ENCODE peak calls at places on chromosomes 13 and 19, in seven cellular contexts. One of them, this sample, is unnamed.
A peak's percentile ranks its signal among the peaks of the same experiment; 100 is the strongest.

GRCh38 chr19:51020988-51021651 is 1.6 kb upstream of the KLK10 start:
- DNase-seq in GM03348: peak; percentile 64
- DNase-seq in T-cell: peak; percentile 12
- DNase-seq in HT1080: peak; percentile 59
- DNase-seq in NCI-H1105: peak; percentile 64
- DNase-seq in renal cortical epithelial cell: peak; percentile 51
- DNase-seq in activated gamma-delta T cell treated with Interleukin-2 at 50 U/mL for 16 hours: no peak
- DNase-seq in this sample: peak; percentile 63

GRCh38 chr19:38362076-38362945 is 12.1 kb upstream of the PSMD8 start:
- DNase-seq in GM03348: peak; percentile 91
- DNase-seq in T-cell: peak; percentile 48
- DNase-seq in HT1080: no peak
- DNase-seq in NCI-H1105: peak; percentile 80
- DNase-seq in renal cortical epithelial cell: peak; percentile 10
- DNase-seq in activated gamma-delta T cell treated with Interleukin-2 at 50 U/mL for 16 hours: peak; percentile 55
- DNase-seq in this sample: peak; percentile 63

GRCh38 chr19:29590278-29590677 is 15.8 kb upstream of the POP4 start:
- DNase-seq in GM03348: no peak
- DNase-seq in T-cell: no peak
- DNase-seq in HT1080: no peak
- DNase-seq in NCI-H1105: no peak
- DNase-seq in renal cortical epithelial cell: no peak
- DNase-seq in activated gamma-delta T cell treated with Interleukin-2 at 50 U/mL for 16 hours: no peak
- DNase-seq in this sample: no peak

GRCh38 chr19:33273881-33274662 is 28.3 kb downstream of the CEBPA start:
- DNase-seq in GM03348: peak; percentile 91
- DNase-seq in T-cell: no peak
- DNase-seq in HT1080: peak; percentile 57
- DNase-seq in NCI-H1105: no peak
- DNase-seq in renal cortical epithelial cell: peak; percentile 51
- DNase-seq in activated gamma-delta T cell treated with Interleukin-2 at 50 U/mL for 16 hours: no peak
- DNase-seq in this sample: peak; percentile 79

GRCh38 chr19:1041835-1042685 is 2.2 kb downstream of the ABCA7 start:
- DNase-seq in GM03348: no peak
- DNase-seq in T-cell: no peak
- DNase-seq in HT1080: no peak
- DNase-seq in NCI-H1105: no peak
- DNase-seq in renal cortical epithelial cell: no peak
- DNase-seq in activated gamma-delta T cell treated with Interleukin-2 at 50 U/mL for 16 hours: no peak
- DNase-seq in this sample: no peak

GRCh38 chr13:113551081-113552000 is 33.2 kb upstream of the TFDP1 start:
- DNase-seq in GM03348: no peak
- DNase-seq in T-cell: no peak
- DNase-seq in HT1080: no peak
- DNase-seq in NCI-H1105: peak; percentile 70
- DNase-seq in renal cortical epithelial cell: no peak
- DNase-seq in activated gamma-delta T cell treated with Interleukin-2 at 50 U/mL for 16 hours: no peak
- DNase-seq in this sample: no peak

GRCh38 chr13:51643114-51643881 is 59.0 kb downstream of the WDFY2 start:
- DNase-seq in GM03348: peak; percentile 82
- DNase-seq in T-cell: no peak
- DNase-seq in HT1080: peak; percentile 98
- DNase-seq in NCI-H1105: no peak
- DNase-seq in renal cortical epithelial cell: peak; percentile 94
- DNase-seq in activated gamma-delta T cell treated with Interleukin-2 at 50 U/mL for 16 hours: no peak
- DNase-seq in this sample: peak; percentile 95

GRCh38 chr13:40271511-40271910 is 394.9 kb downstream of the FOXO1 start:
- DNase-seq in GM03348: no peak
- DNase-seq in T-cell: peak; percentile 15
- DNase-seq in HT1080: no peak
- DNase-seq in NCI-H1105: no peak
- DNase-seq in renal cortical epithelial cell: no peak
- DNase-seq in activated gamma-delta T cell treated with Interleukin-2 at 50 U/mL for 16 hours: no peak
- DNase-seq in this sample: no peak

GRCh38 chr13:45205124-45205523 is 4.3 kb upstream of the KCTD4 start:
- DNase-seq in GM03348: no peak
- DNase-seq in T-cell: no peak
- DNase-seq in HT1080: peak; percentile 40
- DNase-seq in NCI-H1105: no peak
- DNase-seq in renal cortical epithelial cell: no peak
- DNase-seq in activated gamma-delta T cell treated with Interleukin-2 at 50 U/mL for 16 hours: no peak
- DNase-seq in this sample: no peak

GRCh38 chr13:48843630-48844380 is 131.9 kb upstream of the FNDC3A start:
- DNase-seq in GM03348: no peak
- DNase-seq in T-cell: no peak
- DNase-seq in HT1080: peak; percentile 23
- DNase-seq in NCI-H1105: no peak
- DNase-seq in renal cortical epithelial cell: no peak
- DNase-seq in activated gamma-delta T cell treated with Interleukin-2 at 50 U/mL for 16 hours: no peak
- DNase-seq in this sample: no peak

GRCh38 chr13:36362251-36362650 is 16.1 kb upstream of the SPART start:
- DNase-seq in GM03348: peak; percentile 83
- DNase-seq in T-cell: no peak
- DNase-seq in HT1080: peak; percentile 89
- DNase-seq in NCI-H1105: no peak
- DNase-seq in renal cortical epithelial cell: peak; percentile 95
- DNase-seq in activated gamma-delta T cell treated with Interleukin-2 at 50 U/mL for 16 hours: no peak
- DNase-seq in this sample: peak; percentile 95

GRCh38 chr13:66509176-66509575 is 721.0 kb downstream of the PCDH9 start:
- DNase-seq in GM03348: no peak
- DNase-seq in T-cell: no peak
- DNase-seq in HT1080: no peak
- DNase-seq in NCI-H1105: no peak
- DNase-seq in renal cortical epithelial cell: no peak
- DNase-seq in activated gamma-delta T cell treated with Interleukin-2 at 50 U/mL for 16 hours: no peak
- DNase-seq in this sample: no peak

GRCh38 chr19:16244091-16244490 is 46.4 kb downstream of the AP1M1 start:
- DNase-seq in GM03348: peak; percentile 57
- DNase-seq in T-cell: no peak
- DNase-seq in HT1080: no peak
- DNase-seq in NCI-H1105: no peak
- DNase-seq in renal cortical epithelial cell: peak; percentile 6
- DNase-seq in activated gamma-delta T cell treated with Interleukin-2 at 50 U/mL for 16 hours: no peak
- DNase-seq in this sample: no peak

GRCh38 chr13:98173431-98173921 is 3.6 kb downstream of the RNF113B start:
- DNase-seq in GM03348: peak; percentile 77
- DNase-seq in T-cell: no peak
- DNase-seq in HT1080: peak; percentile 28
- DNase-seq in NCI-H1105: no peak
- DNase-seq in renal cortical epithelial cell: peak; percentile 100
- DNase-seq in activated gamma-delta T cell treated with Interleukin-2 at 50 U/mL for 16 hours: no peak
- DNase-seq in this sample: peak; percentile 56

GRCh38 chr13:109368230-109368629 is 418.2 kb downstream of the IRS2 start:
- DNase-seq in GM03348: no peak
- DNase-seq in T-cell: no peak
- DNase-seq in HT1080: no peak
- DNase-seq in NCI-H1105: no peak
- DNase-seq in renal cortical epithelial cell: no peak
- DNase-seq in activated gamma-delta T cell treated with Interleukin-2 at 50 U/mL for 16 hours: no peak
- DNase-seq in this sample: no peak

GRCh38 chr13:46321494-46322225 is 65.4 kb downstream of the RUBCNL start:
- DNase-seq in GM03348: peak; percentile 80
- DNase-seq in T-cell: peak; percentile 82
- DNase-seq in HT1080: peak; percentile 48
- DNase-seq in NCI-H1105: no peak
- DNase-seq in renal cortical epithelial cell: peak; percentile 68
- DNase-seq in activated gamma-delta T cell treated with Interleukin-2 at 50 U/mL for 16 hours: peak; percentile 67
- DNase-seq in this sample: peak; percentile 40

GRCh38 chr13:39961036-39961435 is 305.6 kb downstream of the COG6 start:
- DNase-seq in GM03348: no peak
- DNase-seq in T-cell: no peak
- DNase-seq in HT1080: no peak
- DNase-seq in NCI-H1105: no peak
- DNase-seq in renal cortical epithelial cell: no peak
- DNase-seq in activated gamma-delta T cell treated with Interleukin-2 at 50 U/mL for 16 hours: no peak
- DNase-seq in this sample: no peak

GRCh38 chr13:32624441-32624840 is 38.2 kb downstream of the PDS5B start:
- DNase-seq in GM03348: peak; percentile 55
- DNase-seq in T-cell: no peak
- DNase-seq in HT1080: no peak
- DNase-seq in NCI-H1105: no peak
- DNase-seq in renal cortical epithelial cell: no peak
- DNase-seq in activated gamma-delta T cell treated with Interleukin-2 at 50 U/mL for 16 hours: no peak
- DNase-seq in this sample: no peak

GRCh38 chr13:54676526-54677113 is 1648.0 kb downstream of the OLFM4 start:
- DNase-seq in GM03348: no peak
- DNase-seq in T-cell: no peak
- DNase-seq in HT1080: no peak
- DNase-seq in NCI-H1105: no peak
- DNase-seq in renal cortical epithelial cell: no peak
- DNase-seq in activated gamma-delta T cell treated with Interleukin-2 at 50 U/mL for 16 hours: no peak
- DNase-seq in this sample: no peak

GRCh38 chr13:46324976-46325375 is 62.1 kb downstream of the RUBCNL start:
- DNase-seq in GM03348: peak; percentile 71
- DNase-seq in T-cell: no peak
- DNase-seq in HT1080: no peak
- DNase-seq in NCI-H1105: no peak
- DNase-seq in renal cortical epithelial cell: no peak
- DNase-seq in activated gamma-delta T cell treated with Interleukin-2 at 50 U/mL for 16 hours: no peak
- DNase-seq in this sample: peak; percentile 46

GRCh38 chr19:46579286-46579944 is 21.7 kb upstream of the CALM3 start:
- DNase-seq in GM03348: no peak
- DNase-seq in T-cell: no peak
- DNase-seq in HT1080: no peak
- DNase-seq in NCI-H1105: peak; percentile 21
- DNase-seq in renal cortical epithelial cell: no peak
- DNase-seq in activated gamma-delta T cell treated with Interleukin-2 at 50 U/mL for 16 hours: peak; percentile 23
- DNase-seq in this sample: no peak

GRCh38 chr13:107370036-107370785 is 802.3 kb upstream of the ARGLU1 start:
- DNase-seq in GM03348: no peak
- DNase-seq in T-cell: no peak
- DNase-seq in HT1080: peak; percentile 83
- DNase-seq in NCI-H1105: no peak
- DNase-seq in renal cortical epithelial cell: peak; percentile 95
- DNase-seq in activated gamma-delta T cell treated with Interleukin-2 at 50 U/mL for 16 hours: no peak
- DNase-seq in this sample: peak; percentile 35

GRCh38 chr19:47240996-47241918 is 10.3 kb upstream of the BBC3 start:
- DNase-seq in GM03348: peak; percentile 85
- DNase-seq in T-cell: peak; percentile 88
- DNase-seq in HT1080: peak; percentile 48
- DNase-seq in NCI-H1105: peak; percentile 91
- DNase-seq in renal cortical epithelial cell: peak; percentile 48
- DNase-seq in activated gamma-delta T cell treated with Interleukin-2 at 50 U/mL for 16 hours: peak; percentile 86
- DNase-seq in this sample: peak; percentile 75

GRCh38 chr19:36894849-36895383 is 21.2 kb downstream of the ZNF829 start:
- DNase-seq in GM03348: no peak
- DNase-seq in T-cell: no peak
- DNase-seq in HT1080: no peak
- DNase-seq in NCI-H1105: no peak
- DNase-seq in renal cortical epithelial cell: no peak
- DNase-seq in activated gamma-delta T cell treated with Interleukin-2 at 50 U/mL for 16 hours: no peak
- DNase-seq in this sample: no peak